ENCODE peak calls at places on chromosomes 7 and 10, in nine cellular contexts. One of them, this sample, is unnamed.

GRCh38 chr10:19111501-19112267 is 63.1 kb downstream of the MALRD1 start:
- DNase-seq in neural progenitor cell: no peak
- DNase-seq in gastrocnemius medialis: no peak
- DNase-seq in K562: no peak
- DNase-seq in thyroid gland: no peak
- DNase-seq in psoas muscle: no peak
- DNase-seq in CD8-positive, alpha-beta T cell: no peak
- DNase-seq in hepatocyte: no peak
- DNase-seq in adrenal gland: no peak
- DNase-seq in this sample: no peak

GRCh38 chr10:87976101-87976743 is 112.8 kb downstream of the PTEN start:
- DNase-seq in neural progenitor cell: no peak
- DNase-seq in gastrocnemius medialis: no peak
- DNase-seq in K562: no peak
- DNase-seq in thyroid gland: no peak
- DNase-seq in psoas muscle: no peak
- DNase-seq in CD8-positive, alpha-beta T cell: no peak
- DNase-seq in hepatocyte: no peak
- DNase-seq in adrenal gland: no peak
- DNase-seq in this sample: no peak

GRCh38 chr10:16853201-16853600 is 36.0 kb upstream of the RSU1 start:
- DNase-seq in neural progenitor cell: no peak
- DNase-seq in gastrocnemius medialis: no peak
- DNase-seq in K562: no peak
- DNase-seq in thyroid gland: no peak
- DNase-seq in psoas muscle: no peak
- DNase-seq in CD8-positive, alpha-beta T cell: no peak
- DNase-seq in hepatocyte: peak; percentile 21
- DNase-seq in adrenal gland: no peak
- DNase-seq in this sample: no peak

GRCh38 chr10:103481974-103482531 is 3.0 kb upstream of the CALHM3 start:
- DNase-seq in neural progenitor cell: peak; percentile 71
- DNase-seq in gastrocnemius medialis: no peak
- DNase-seq in K562: peak; percentile 52
- DNase-seq in thyroid gland: no peak
- DNase-seq in psoas muscle: no peak
- DNase-seq in CD8-positive, alpha-beta T cell: no peak
- DNase-seq in hepatocyte: peak; percentile 74
- DNase-seq in adrenal gland: peak; percentile 40
- DNase-seq in this sample: peak; percentile 79

GRCh38 chr10:114940735-114941134 is 2.7 kb downstream of the TRUB1 start:
- DNase-seq in neural progenitor cell: no peak
- DNase-seq in gastrocnemius medialis: no peak
- DNase-seq in K562: no peak
- DNase-seq in thyroid gland: no peak
- DNase-seq in psoas muscle: no peak
- DNase-seq in CD8-positive, alpha-beta T cell: no peak
- DNase-seq in hepatocyte: no peak
- DNase-seq in adrenal gland: no peak
- DNase-seq in this sample: no peak

GRCh38 chr7:139360210-139360947 is 685 bp downstream of the LUC7L2 start:
- DNase-seq in neural progenitor cell: peak; percentile 97
- DNase-seq in gastrocnemius medialis: peak; percentile 99
- DNase-seq in K562: peak; percentile 100
- DNase-seq in thyroid gland: peak; percentile 99
- DNase-seq in psoas muscle: peak; percentile 97
- DNase-seq in CD8-positive, alpha-beta T cell: peak; percentile 98
- DNase-seq in hepatocyte: peak; percentile 97
- DNase-seq in adrenal gland: peak; percentile 99
- DNase-seq in this sample: peak; percentile 98

GRCh38 chr7:30923009-30923773 is 11.5 kb downstream of the AQP1 start:
- DNase-seq in neural progenitor cell: no peak
- DNase-seq in gastrocnemius medialis: peak; percentile 1
- DNase-seq in K562: no peak
- DNase-seq in thyroid gland: no peak
- DNase-seq in psoas muscle: no peak
- DNase-seq in CD8-positive, alpha-beta T cell: no peak
- DNase-seq in hepatocyte: no peak
- DNase-seq in adrenal gland: no peak
- DNase-seq in this sample: peak; percentile 4

GRCh38 chr10:34346516-34347150 is 468.5 kb downstream of the PARD3 start:
- DNase-seq in neural progenitor cell: no peak
- DNase-seq in gastrocnemius medialis: no peak
- DNase-seq in K562: no peak
- DNase-seq in thyroid gland: no peak
- DNase-seq in psoas muscle: no peak
- DNase-seq in CD8-positive, alpha-beta T cell: no peak
- DNase-seq in hepatocyte: peak; percentile 8
- DNase-seq in adrenal gland: no peak
- DNase-seq in this sample: no peak

GRCh38 chr10:104657458-104657857 is 16.4 kb downstream of the SORCS3 start:
- DNase-seq in neural progenitor cell: peak; percentile 32
- DNase-seq in gastrocnemius medialis: no peak
- DNase-seq in K562: no peak
- DNase-seq in thyroid gland: no peak
- DNase-seq in psoas muscle: no peak
- DNase-seq in CD8-positive, alpha-beta T cell: no peak
- DNase-seq in hepatocyte: no peak
- DNase-seq in adrenal gland: no peak
- DNase-seq in this sample: no peak

GRCh38 chr7:82291931-82292330 is 151.6 kb downstream of the CACNA2D1 start:
- DNase-seq in neural progenitor cell: no peak
- DNase-seq in gastrocnemius medialis: no peak
- DNase-seq in K562: no peak
- DNase-seq in thyroid gland: no peak
- DNase-seq in psoas muscle: no peak
- DNase-seq in CD8-positive, alpha-beta T cell: no peak
- DNase-seq in hepatocyte: no peak
- DNase-seq in adrenal gland: no peak
- DNase-seq in this sample: peak; percentile 9

GRCh38 chr7:120539321-120539720 is 266.3 kb downstream of the KCND2 start:
- DNase-seq in neural progenitor cell: no peak
- DNase-seq in gastrocnemius medialis: no peak
- DNase-seq in K562: no peak
- DNase-seq in thyroid gland: no peak
- DNase-seq in psoas muscle: no peak
- DNase-seq in CD8-positive, alpha-beta T cell: no peak
- DNase-seq in hepatocyte: no peak
- DNase-seq in adrenal gland: no peak
- DNase-seq in this sample: no peak

GRCh38 chr7:3005257-3005656 is 38.4 kb downstream of the CARD11 start:
- DNase-seq in neural progenitor cell: no peak
- DNase-seq in gastrocnemius medialis: no peak
- DNase-seq in K562: no peak
- DNase-seq in thyroid gland: no peak
- DNase-seq in psoas muscle: no peak
- DNase-seq in CD8-positive, alpha-beta T cell: no peak
- DNase-seq in hepatocyte: no peak
- DNase-seq in adrenal gland: no peak
- DNase-seq in this sample: no peak

GRCh38 chr7:157291404-157292080 is 45.3 kb upstream of the DNAJB6 start:
- DNase-seq in neural progenitor cell: no peak
- DNase-seq in gastrocnemius medialis: no peak
- DNase-seq in K562: peak; percentile 65
- DNase-seq in thyroid gland: no peak
- DNase-seq in psoas muscle: no peak
- DNase-seq in CD8-positive, alpha-beta T cell: no peak
- DNase-seq in hepatocyte: no peak
- DNase-seq in adrenal gland: no peak
- DNase-seq in this sample: no peak

GRCh38 chr7:158313931-158314330 is 273.7 kb downstream of the PTPRN2 start:
- DNase-seq in neural progenitor cell: no peak
- DNase-seq in gastrocnemius medialis: no peak
- DNase-seq in K562: no peak
- DNase-seq in thyroid gland: no peak
- DNase-seq in psoas muscle: no peak
- DNase-seq in CD8-positive, alpha-beta T cell: no peak
- DNase-seq in hepatocyte: no peak
- DNase-seq in adrenal gland: no peak
- DNase-seq in this sample: no peak

GRCh38 chr7:151793531-151793935 is 83.4 kb downstream of the PRKAG2 start:
- DNase-seq in neural progenitor cell: no peak
- DNase-seq in gastrocnemius medialis: no peak
- DNase-seq in K562: no peak
- DNase-seq in thyroid gland: peak; percentile 48
- DNase-seq in psoas muscle: peak; percentile 79
- DNase-seq in CD8-positive, alpha-beta T cell: no peak
- DNase-seq in hepatocyte: no peak
- DNase-seq in adrenal gland: no peak
- DNase-seq in this sample: no peak

GRCh38 chr7:37765872-37766525 is 82.4 kb upstream of the NME8 start:
- DNase-seq in neural progenitor cell: no peak
- DNase-seq in gastrocnemius medialis: no peak
- DNase-seq in K562: no peak
- DNase-seq in thyroid gland: no peak
- DNase-seq in psoas muscle: no peak
- DNase-seq in CD8-positive, alpha-beta T cell: no peak
- DNase-seq in hepatocyte: no peak
- DNase-seq in adrenal gland: no peak
- DNase-seq in this sample: no peak

DNA sequence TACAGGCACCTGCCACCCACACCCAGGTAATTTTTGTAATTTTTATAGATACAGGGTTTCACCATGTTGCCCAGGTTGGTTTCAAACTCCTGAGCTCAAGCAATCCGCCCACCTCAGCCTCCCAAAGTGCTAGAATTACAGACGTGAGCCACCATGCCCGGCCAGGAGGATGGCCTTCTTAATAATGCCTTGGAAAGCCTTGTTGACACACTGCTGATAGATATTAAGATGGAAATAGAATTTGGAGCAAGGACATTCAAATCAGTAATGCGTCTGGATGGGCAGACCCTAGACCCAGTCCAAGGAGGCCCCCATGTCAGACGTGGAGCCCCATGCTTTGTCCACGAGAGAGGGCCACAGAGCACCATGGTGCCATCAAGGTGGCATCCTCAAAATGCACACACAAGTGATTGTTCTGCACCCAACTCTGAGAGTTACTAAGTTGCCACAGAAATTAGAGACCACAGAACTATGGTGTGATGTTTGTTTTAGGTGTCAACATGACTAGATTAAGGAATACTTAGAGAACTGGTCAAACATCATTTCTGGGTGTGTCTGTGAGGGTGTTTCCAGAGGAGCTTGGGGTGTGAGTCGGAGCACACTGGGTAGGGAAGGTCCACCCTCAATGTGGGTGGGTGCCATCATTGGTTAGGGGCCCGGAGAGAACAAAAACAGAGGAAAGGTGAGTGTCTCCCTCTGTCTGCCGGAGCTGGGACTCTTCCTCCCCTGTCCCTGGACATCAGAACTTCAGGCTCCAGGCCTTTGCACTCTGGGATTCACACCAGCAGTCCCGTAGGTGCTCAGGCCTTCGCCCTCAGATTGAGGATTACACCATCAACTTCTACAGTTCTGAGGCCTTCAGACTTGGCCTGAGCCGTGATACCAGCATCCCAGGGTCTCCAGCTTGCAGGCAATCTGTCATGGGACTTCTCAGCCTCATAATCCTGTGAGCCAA is 34.5 kb downstream of the EBF3 start:
- DNase-seq in neural progenitor cell: peak; percentile 22
- DNase-seq in gastrocnemius medialis: no peak
- DNase-seq in K562: no peak
- DNase-seq in thyroid gland: no peak
- DNase-seq in psoas muscle: no peak
- DNase-seq in CD8-positive, alpha-beta T cell: no peak
- DNase-seq in hepatocyte: no peak
- DNase-seq in adrenal gland: no peak
- DNase-seq in this sample: peak; percentile 22
- TF ChIP-seq CTCF in neural progenitor cell: peak; percentile 38
- TF ChIP-seq CTCF in gastrocnemius medialis: no peak
- TF ChIP-seq CTCF in K562: no peak
- TF ChIP-seq CTCF in thyroid gland: no peak
- TF ChIP-seq CTCF in psoas muscle: no peak
- TF ChIP-seq CTCF in CD8-positive, alpha-beta T cell: no peak
- TF ChIP-seq CTCF in hepatocyte: no peak
- TF ChIP-seq CTCF in adrenal gland: no peak
- TF ChIP-seq CTCF in this sample: peak; percentile 67

GRCh38 chr10:22625511-22626288 is 88.7 kb downstream of the PIP4K2A start:
- DNase-seq in neural progenitor cell: no peak
- DNase-seq in gastrocnemius medialis: no peak
- DNase-seq in K562: no peak
- DNase-seq in thyroid gland: no peak
- DNase-seq in psoas muscle: no peak
- DNase-seq in CD8-positive, alpha-beta T cell: no peak
- DNase-seq in hepatocyte: no peak
- DNase-seq in adrenal gland: no peak
- DNase-seq in this sample: no peak
- H3K27ac ChIP-seq in neural progenitor cell: no peak overlapping the region
- H3K27ac ChIP-seq in gastrocnemius medialis: peak overlapping the region; percentile 5
- H3K27ac ChIP-seq in K562: peak overlapping the region; percentile 12
- H3K27ac ChIP-seq in thyroid gland: peak overlapping the region; percentile 70
- H3K27ac ChIP-seq in psoas muscle: no peak overlapping the region
- H3K27ac ChIP-seq in CD8-positive, alpha-beta T cell: no peak overlapping the region
- H3K27ac ChIP-seq in hepatocyte: peak overlapping the region; percentile 37
- H3K27ac ChIP-seq in adrenal gland: no peak overlapping the region
- H3K27ac ChIP-seq in this sample: no peak overlapping the region

GRCh38 chr7:16753932-16754571 is 497 bp downstream of the TSPAN13 start:
- DNase-seq in neural progenitor cell: peak; percentile 89
- DNase-seq in gastrocnemius medialis: no peak
- DNase-seq in K562: peak; percentile 40
- DNase-seq in thyroid gland: peak; percentile 64
- DNase-seq in psoas muscle: peak; percentile 16
- DNase-seq in CD8-positive, alpha-beta T cell: no peak
- DNase-seq in hepatocyte: peak; percentile 66
- DNase-seq in adrenal gland: peak; percentile 64
- DNase-seq in this sample: peak; percentile 69
- H3K4me3 ChIP-seq in neural progenitor cell: peak overlapping the region; percentile 85
- H3K4me3 ChIP-seq in gastrocnemius medialis: peak overlapping the region; percentile 66
- H3K4me3 ChIP-seq in K562: peak overlapping the region; percentile 72
- H3K4me3 ChIP-seq in thyroid gland: peak overlapping the region; percentile 67
- H3K4me3 ChIP-seq in psoas muscle: peak overlapping the region; percentile 68
- H3K4me3 ChIP-seq in CD8-positive, alpha-beta T cell: peak overlapping the region; percentile 58
- H3K4me3 ChIP-seq in hepatocyte: peak overlapping the region; percentile 89
- H3K4me3 ChIP-seq in adrenal gland: peak overlapping the region; percentile 48
- H3K4me3 ChIP-seq in this sample: peak overlapping the region; percentile 82

GRCh38 chr10:86632009-86632800 is 22.1 kb upstream of the OPN4 start:
- DNase-seq in neural progenitor cell: peak; percentile 91
- DNase-seq in gastrocnemius medialis: no peak
- DNase-seq in K562: no peak
- DNase-seq in thyroid gland: peak; percentile 31
- DNase-seq in psoas muscle: peak; percentile 56
- DNase-seq in CD8-positive, alpha-beta T cell: no peak
- DNase-seq in hepatocyte: peak; percentile 70
- DNase-seq in adrenal gland: no peak
- DNase-seq in this sample: no peak
- TF ChIP-seq CTCF in neural progenitor cell: peak; percentile 58
- TF ChIP-seq CTCF in gastrocnemius medialis: no peak
- TF ChIP-seq CTCF in K562: peak; percentile 19
- TF ChIP-seq CTCF in thyroid gland: no peak
- TF ChIP-seq CTCF in psoas muscle: peak; percentile 23
- TF ChIP-seq CTCF in CD8-positive, alpha-beta T cell: no peak
- TF ChIP-seq CTCF in hepatocyte: peak; percentile 30
- TF ChIP-seq CTCF in adrenal gland: no peak
- TF ChIP-seq CTCF in this sample: no peak

This sample was measured in WERI-Rb-1.